ENCODE peak calls at places on chromosomes 2 and 18, in six cellular contexts. P is A549, C is GM12878, M is HepG2, S is K562, W is SK-N-SH. A is an unnamed sample.

GRCh38 chr2:86821306-86821705 is 30.6 kb upstream of the CD8A start:
- DNase-seq in C (no peak), S (no peak), W (no peak), M (no peak), P (no peak), A (no peak)

GRCh38 chr2:73063909-73064875 is 7.3 kb downstream of the SFXN5 start:
- DNase-seq in S (peak), P (peak), C (no peak), W (no peak), M (no peak), A (peak)

GRCh38 chr2:150214626-150215025 is 272.8 kb downstream of the RND3 start:
- DNase-seq in M (peak), S (no peak), C (no peak), P (no peak), W (no peak), A (no peak)

GRCh38 chr2:215071676-215072075 is 66.8 kb downstream of the ABCA12 start:
- DNase-seq in C (no peak), S (no peak), P (no peak), W (no peak), M (no peak), A (no peak)

GRCh38 chr2:86533589-86533988 is 29.7 kb downstream of the CHMP3 start:
- DNase-seq in M (no peak), W (no peak), P (no peak), C (no peak), S (no peak), A (no peak)

GRCh38 chr2:215619022-215619958 is 183.4 kb upstream of the FN1 start:
- DNase-seq in M (peak), P (peak), W (peak), S (peak), C (no peak), A (no peak)

GRCh38 chr2:126963390-126963789 is 64.7 kb downstream of the TEX51 start:
- DNase-seq in W (no peak), S (no peak), C (no peak), P (no peak), M (no peak), A (no peak)

GRCh38 chr2:120367649-120368048 is 21.7 kb downstream of the INHBB start:
- DNase-seq in P (no peak), S (no peak), M (no peak), C (no peak), W (no peak), A (no peak)

GRCh38 chr2:22958281-22958680 is 426.7 kb upstream of the KLHL29 start:
- DNase-seq in M (no peak), S (no peak), C (no peak), P (no peak), W (no peak), A (no peak)

GRCh38 chr2:20050712-20051517 is 513 bp downstream of the LAPTM4A start:
- DNase-seq in C (no peak), M (peak), S (peak), P (peak), W (peak), A (peak)

GRCh38 chr2:109446531-109447131 is 167.1 kb downstream of the SEPTIN10 start:
- DNase-seq in M (no peak), P (no peak), C (no peak), W (peak), S (no peak), A (no peak)

GRCh38 chr18:76314496-76314895 is 180.5 kb downstream of the ZNF516 start:
- DNase-seq in M (peak), C (no peak), S (no peak), W (no peak), P (no peak), A (no peak)

GRCh38 chr2:196607073-196607472 is 32.4 kb upstream of the CCDC150 start:
- DNase-seq in S (peak), P (no peak), C (no peak), W (peak), M (no peak), A (no peak)

GRCh38 chr2:30645745-30646119 is 161.5 kb downstream of the CAPN13 start:
- DNase-seq in W (no peak), P (no peak), C (no peak), S (no peak), M (no peak), A (no peak)

GRCh38 chr18:11176416-11176815 is 27.0 kb upstream of the PIEZO2 start:
- DNase-seq in W (no peak), S (no peak), C (no peak), P (no peak), M (no peak), A (no peak)

GRCh38 chr2:219477815-219478214 is 20.9 kb upstream of the GMPPA start:
- DNase-seq in W (no peak), S (no peak), M (no peak), C (no peak), P (no peak), A (no peak)

GRCh38 chr2:160615706-160616105 is 122.1 kb upstream of the RBMS1 start:
- DNase-seq in P (no peak), C (no peak), S (no peak), W (no peak), M (no peak), A (no peak)

GRCh38 chr2:210442869-210443268 is 33.7 kb downstream of the LANCL1 start:
- DNase-seq in S (no peak), C (no peak), P (no peak), M (no peak), W (no peak), A (no peak)

GRCh38 chr2:40773291-40773690 is 321.4 kb upstream of the SLC8A1 start:
- DNase-seq in C (no peak), S (no peak), P (no peak), M (no peak), W (no peak), A (no peak)

GRCh38 chr18:74498712-74499629 is 2.8 kb downstream of the CNDP2 start:
- DNase-seq in S (peak), M (no peak), W (no peak), P (no peak), C (peak), A (no peak)

GRCh38 chr18:79901665-79902064 is 49.8 kb downstream of the SLC66A2 start:
- DNase-seq in W (no peak), S (no peak), M (no peak), P (no peak), C (no peak), A (no peak)

GRCh38 chr18:28455971-28456370 is 279.0 kb upstream of the CDH2 start:
- DNase-seq in M (no peak), W (no peak), P (no peak), S (no peak), C (no peak), A (no peak)
- TF ChIP-seq CHD2 in M (no peak), W (no peak), P (no peak), S (no peak), C (no peak), A (no peak)

DNA sequence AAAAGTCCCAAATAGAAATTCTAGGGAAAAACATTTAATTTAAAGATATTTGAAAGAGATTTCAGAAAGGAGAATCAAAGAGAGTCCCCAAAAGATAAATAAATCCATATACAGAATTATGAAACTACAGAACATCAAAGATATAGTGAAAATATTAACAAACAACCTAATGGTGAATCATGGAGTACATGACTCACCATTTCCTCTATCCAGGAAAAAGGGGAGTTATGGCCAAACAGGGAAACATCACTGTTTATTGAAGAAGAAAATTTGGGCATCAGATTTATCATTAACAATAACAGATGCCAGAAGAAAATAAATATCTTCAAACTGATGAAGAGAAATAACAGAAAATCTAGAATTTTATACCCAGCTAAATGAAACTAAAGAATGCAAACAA is 448.3 kb downstream of the CDH2 start:
- DNase-seq in C (no peak), P (no peak), M (no peak), W (no peak), S (no peak), A (no peak)
- TF ChIP-seq CHD2 in C (no peak), P (no peak), M (no peak), W (no peak), S (no peak), A (no peak)

DNA sequence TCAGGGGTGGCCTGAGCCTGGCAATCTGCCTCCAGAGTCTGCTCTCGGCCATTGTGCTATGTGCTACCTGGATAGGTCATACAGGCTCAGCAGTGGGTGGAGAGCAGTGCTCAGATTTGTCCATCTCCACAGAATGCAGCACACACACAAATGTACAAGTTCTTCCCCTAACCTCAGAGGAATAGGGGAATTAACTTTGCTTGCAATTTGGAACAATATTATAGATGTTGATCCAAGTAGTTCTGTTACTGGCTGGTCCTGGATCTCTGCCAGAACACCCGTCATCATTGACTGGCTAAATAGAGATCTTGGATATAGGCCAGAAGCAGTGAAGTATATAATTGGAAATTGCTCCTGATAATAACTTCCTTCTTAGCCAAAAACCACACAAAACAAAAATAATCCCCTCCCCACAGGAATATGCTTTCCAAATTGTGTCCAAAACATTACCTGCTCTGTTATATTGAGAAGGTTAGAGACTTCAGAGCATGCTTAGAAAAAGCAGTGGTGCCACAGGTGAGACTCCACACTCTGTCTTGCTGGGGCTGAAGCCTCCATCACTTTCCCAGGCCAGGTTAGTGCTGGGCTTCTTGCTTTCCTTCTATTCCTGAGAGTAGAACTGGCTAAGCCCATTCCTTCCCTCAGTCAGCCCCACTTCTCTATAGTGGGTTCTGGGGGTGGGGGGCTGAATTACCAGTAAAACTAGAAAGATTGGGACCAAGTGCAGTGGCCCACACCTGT is 38.8 kb downstream of the NCAPH start:
- DNase-seq in P (no peak), C (no peak), W (peak), M (no peak), S (no peak), A (no peak)
- TF ChIP-seq CHD2 in P (no peak), C (no peak), W (no peak), M (no peak), S (no peak), A (no peak)

GRCh38 chr18:68676913-68677312 is 38.0 kb downstream of the TMX3 start:
- DNase-seq in P (no peak), S (no peak), W (no peak), M (no peak), C (no peak), A (no peak)

DNA sequence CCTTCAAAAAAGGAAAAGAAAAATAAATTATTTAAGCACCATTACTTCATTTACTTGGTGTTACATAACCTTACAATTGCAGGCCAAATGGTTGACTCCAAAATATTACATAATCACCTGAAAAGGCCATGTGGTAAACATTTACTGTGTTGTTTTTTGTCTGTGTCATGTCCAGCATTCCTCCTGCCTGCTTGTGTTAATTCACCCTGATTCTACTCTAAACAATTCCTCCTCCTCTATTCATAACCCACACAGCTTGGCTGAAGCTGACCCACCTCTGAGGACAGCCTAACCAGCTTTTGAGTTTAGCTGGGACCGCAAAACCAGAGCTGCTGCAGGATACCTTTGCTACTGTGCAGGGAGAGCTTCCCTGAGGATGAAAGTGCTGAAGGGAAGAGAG is 35.4 kb downstream of the TMX3 start:
- DNase-seq in S (no peak), C (no peak), W (no peak), M (no peak), P (no peak), A (no peak)
- TF ChIP-seq CHD2 in S (no peak), C (no peak), W (no peak), M (no peak), P (no peak), A (no peak)

DNA sequence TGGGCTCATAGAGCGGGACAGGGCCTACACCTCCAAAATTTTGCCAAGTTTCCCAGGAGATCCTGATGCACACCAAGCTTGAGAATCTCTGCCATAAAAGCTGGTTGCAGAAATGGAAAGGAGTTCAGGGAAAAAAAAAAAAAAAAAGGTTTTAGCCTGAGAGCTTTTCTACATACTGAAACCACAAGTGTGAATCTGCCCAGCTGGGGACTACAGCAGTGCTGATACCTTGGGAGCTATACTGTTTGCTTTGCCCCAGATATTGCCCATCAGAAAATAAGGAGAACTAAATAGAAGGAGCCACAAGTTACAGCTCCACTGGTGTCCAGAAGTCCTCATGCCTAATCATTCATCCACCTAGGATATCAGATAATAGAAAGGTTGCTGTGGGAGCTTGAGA is 38.4 kb upstream of the NCKAP5 start:
- DNase-seq in S (no peak), P (no peak), W (no peak), C (no peak), M (no peak), A (no peak)
- TF ChIP-seq CHD2 in S (no peak), P (no peak), W (no peak), C (no peak), M (no peak), A (no peak)

GRCh38 chr2:195280024-195280423 is 377.0 kb upstream of the SLC39A10 start:
- DNase-seq in S (no peak), P (no peak), M (no peak), W (no peak), C (no peak), A (no peak)
- TF ChIP-seq CHD2 in S (no peak), P (no peak), M (no peak), W (no peak), C (no peak), A (no peak)

GRCh38 chr2:241911551-241911950 is 42.0 kb downstream of the RTP5 start:
- DNase-seq in S (no peak), M (no peak), W (no peak), P (no peak), C (no peak), A (no peak)
- TF ChIP-seq CHD2 in S (no peak), M (no peak), W (no peak), P (no peak), C (no peak), A (no peak)

GRCh38 chr2:9897796-9898195 is 53.7 kb upstream of the GRHL1 start:
- DNase-seq in M (no peak), S (no peak), C (no peak), P (no peak), W (no peak), A (no peak)
- TF ChIP-seq CHD2 in M (no peak), S (no peak), C (no peak), P (no peak), W (no peak), A (no peak)

GRCh38 chr18:14189858-14190257 is 57.6 kb upstream of the ZNF519 start:
- DNase-seq in M (peak), C (no peak), S (no peak), W (no peak), P (peak), A (no peak)
- TF ChIP-seq CHD2 in M (no peak), C (no peak), S (no peak), W (no peak), P (no peak), A (no peak)

DNA sequence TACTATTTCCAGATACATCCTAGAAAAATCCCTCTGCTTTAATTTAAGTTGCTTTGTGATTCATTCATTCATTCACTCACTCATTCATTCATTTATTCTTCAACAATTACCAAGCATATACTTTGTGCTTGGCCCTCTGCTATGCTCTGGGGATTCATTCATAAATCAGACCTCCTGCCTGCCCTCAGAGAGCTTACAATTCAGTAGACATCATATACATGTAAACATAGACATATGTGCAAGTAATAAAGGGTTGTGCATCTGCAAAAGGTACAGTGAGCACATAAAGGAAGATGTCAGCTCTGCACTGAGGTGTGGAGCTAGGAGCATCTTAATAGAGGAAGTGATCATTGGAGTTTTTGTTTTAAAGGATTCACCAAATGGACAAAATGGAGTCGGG is 189.4 kb downstream of the AGPS start:
- DNase-seq in M (no peak), P (no peak), W (no peak), S (no peak), C (no peak), A (no peak)
- TF ChIP-seq CHD2 in M (no peak), P (no peak), W (no peak), S (no peak), C (no peak), A (no peak)

A was measured in H1.